ENCODE peak calls at places on chromosome X, in eight cellular contexts. O is HFFc6, F is BJ, J is mucosa of descending colon, W is LNCaP clone FGC, Y is cardiac muscle cell, P is upper lobe of left lung, X is tibial nerve. C is an unnamed sample.

GRCh38 chrX:84186603-84187358 is 1.2 kb downstream of the RPS6KA6 start:
- DNase-seq in X (no peak), J (peak), F (no peak), Y (no peak), P (no peak), O (no peak), W (no peak), C (no peak)

GRCh38 chrX:115392871-115393270 is 103.4 kb downstream of the LUZP4 start:
- DNase-seq in X (no peak), O (no peak), W (no peak), P (peak), J (no peak), Y (no peak), F (no peak), C (no peak)

GRCh38 chrX:115098897-115099296 is 81.5 kb upstream of the IL13RA2 start:
- DNase-seq in J (no peak), P (no peak), X (no peak), F (no peak), O (no peak), Y (no peak), W (no peak), C (no peak)

GRCh38 chrX:39477031-39477430 is 620.7 kb downstream of the BCOR start:
- DNase-seq in P (no peak), O (no peak), Y (no peak), F (no peak), J (no peak), X (no peak), W (no peak), C (no peak)

GRCh38 chrX:8955521-8955920 is 78.4 kb downstream of the FAM9B start:
- DNase-seq in W (no peak), P (no peak), F (no peak), X (no peak), J (no peak), O (peak), Y (no peak), C (no peak)

GRCh38 chrX:24676403-24677024 is 17.2 kb upstream of the POLA1 start:
- DNase-seq in O (no peak), Y (peak), X (no peak), P (no peak), J (no peak), W (no peak), F (no peak), C (no peak)

GRCh38 chrX:149274516-149275105 is 230.5 kb downstream of the IDS start:
- DNase-seq in W (no peak), F (no peak), J (no peak), O (no peak), X (no peak), P (no peak), Y (no peak), C (no peak)

GRCh38 chrX:149497626-149498025 is 7.5 kb downstream of the IDS start:
- DNase-seq in P (no peak), O (peak), W (no peak), J (no peak), Y (no peak), X (no peak), F (peak), C (no peak)

DNA sequence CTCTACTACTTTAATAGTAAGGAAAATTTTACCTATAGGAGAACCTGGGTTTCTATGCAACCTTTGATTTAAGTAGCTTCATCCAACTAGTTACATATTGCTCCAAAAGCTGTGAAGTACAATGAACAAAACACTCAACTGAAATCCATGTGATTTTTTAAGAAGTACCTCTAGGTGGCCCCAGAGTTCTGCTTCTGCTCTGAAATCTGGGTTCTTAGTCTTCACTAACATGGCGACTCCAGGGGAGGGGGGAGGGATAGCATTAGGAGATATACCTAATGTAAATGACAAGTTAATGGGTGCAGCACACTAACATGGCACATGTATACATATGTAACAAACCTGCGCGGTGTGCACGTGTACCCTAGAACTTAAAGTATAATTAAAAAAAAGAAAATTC is 73.4 kb upstream of the MAGEB2 start:
- DNase-seq in W (no peak), X (no peak), J (no peak), O (peak), Y (peak), P (no peak), F (no peak), C (no peak)
- TF ChIP-seq CTCF in W (no peak), X (no peak), J (no peak), O (peak), Y (peak), P (peak), F (peak), C (peak)

GRCh38 chrX:140918398-140919043 is 83.9 kb upstream of the SPANXB1 start:
- DNase-seq in F (peak), X (no peak), J (no peak), Y (peak), O (peak), W (peak), P (no peak), C (peak)
- TF ChIP-seq CTCF in F (peak), X (peak), J (no peak), Y (peak), O (peak), W (peak), P (peak), C (peak)

GRCh38 chrX:48761674-48762471 is at the start of gene GLOD5:
- DNase-seq in F (no peak), O (no peak), P (peak), J (peak), Y (peak), W (peak), X (no peak), C (no peak)
- TF ChIP-seq CTCF in F (peak), O (peak), P (peak), J (no peak), Y (no peak), W (peak), X (no peak), C (no peak)

DNA sequence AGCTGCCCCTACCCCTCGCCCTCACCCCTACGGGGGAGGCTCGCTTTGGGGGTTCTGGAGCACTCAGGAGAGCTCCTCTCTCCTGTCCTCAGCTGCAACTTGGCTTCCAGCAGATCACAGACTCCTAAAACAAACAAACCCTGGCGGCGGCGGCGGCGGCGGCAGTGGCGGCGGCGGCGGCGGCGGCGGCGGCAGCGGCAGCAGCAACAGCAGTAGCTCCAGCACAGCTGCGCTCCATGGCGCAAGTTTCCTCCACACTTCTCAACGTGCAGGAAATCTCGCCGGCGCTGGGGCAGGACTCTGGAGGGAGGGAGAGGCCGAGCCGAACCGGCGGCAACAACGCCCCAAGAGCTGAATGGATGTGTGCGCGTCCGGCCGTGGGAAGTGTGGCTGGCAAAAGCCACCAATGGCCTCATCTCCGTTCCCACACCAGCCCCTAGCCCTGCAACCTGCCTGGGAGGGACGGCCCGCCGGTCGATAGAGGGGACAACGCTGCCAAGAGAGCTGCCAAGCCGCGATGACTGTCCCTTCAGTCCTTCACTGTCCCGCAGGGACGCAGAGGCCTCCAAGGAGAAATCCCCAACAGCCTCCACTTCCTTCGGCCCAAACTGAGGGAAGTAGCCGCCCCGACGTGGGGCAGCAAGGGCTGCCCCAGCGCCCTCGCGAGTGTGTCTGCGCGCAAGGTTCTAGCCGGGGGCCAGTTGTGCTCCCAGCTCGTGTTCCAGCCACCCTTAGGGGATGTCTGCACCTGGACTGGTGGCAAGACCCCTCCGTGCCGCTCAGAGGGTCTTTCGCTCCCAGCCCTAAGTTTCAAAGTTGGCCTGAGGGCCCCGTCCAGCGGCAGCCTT is 775 bp downstream of the SHROOM4 start:
- DNase-seq in W (no peak), J (peak), X (no peak), F (no peak), P (peak), Y (peak), O (no peak), C (peak)
- TF ChIP-seq CTCF in W (no peak), J (no peak), X (no peak), F (no peak), P (peak), Y (no peak), O (no peak), C (no peak)

GRCh38 chrX:88136328-88136727 is 610.7 kb upstream of the CPXCR1 start:
- DNase-seq in F (no peak), J (no peak), Y (peak), X (no peak), W (no peak), P (no peak), O (no peak), C (no peak)

DNA sequence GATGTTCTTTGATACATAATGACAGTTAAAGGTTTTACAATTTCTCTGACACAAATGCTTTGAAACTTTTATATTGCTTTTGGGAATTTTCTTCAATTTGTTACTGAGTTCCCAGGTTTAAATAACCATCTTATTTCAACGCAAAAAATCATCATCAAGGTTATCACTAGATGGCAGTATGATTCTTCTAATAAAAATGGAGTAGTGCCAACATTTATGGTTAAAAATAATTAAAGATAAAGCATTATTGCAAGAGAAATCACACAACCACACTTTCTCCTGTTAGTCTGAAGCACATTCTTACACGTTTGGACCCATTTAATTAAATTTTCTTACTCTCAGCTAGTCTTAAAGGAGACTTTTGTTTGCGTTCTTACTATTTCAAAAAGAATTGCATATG is 611.3 kb upstream of the CPXCR1 start:
- DNase-seq in W (no peak), F (no peak), O (no peak), J (no peak), X (no peak), Y (peak), P (no peak), C (no peak)
- TF ChIP-seq CTCF in W (peak), F (no peak), O (peak), J (no peak), X (no peak), Y (no peak), P (no peak), C (peak)

DNA sequence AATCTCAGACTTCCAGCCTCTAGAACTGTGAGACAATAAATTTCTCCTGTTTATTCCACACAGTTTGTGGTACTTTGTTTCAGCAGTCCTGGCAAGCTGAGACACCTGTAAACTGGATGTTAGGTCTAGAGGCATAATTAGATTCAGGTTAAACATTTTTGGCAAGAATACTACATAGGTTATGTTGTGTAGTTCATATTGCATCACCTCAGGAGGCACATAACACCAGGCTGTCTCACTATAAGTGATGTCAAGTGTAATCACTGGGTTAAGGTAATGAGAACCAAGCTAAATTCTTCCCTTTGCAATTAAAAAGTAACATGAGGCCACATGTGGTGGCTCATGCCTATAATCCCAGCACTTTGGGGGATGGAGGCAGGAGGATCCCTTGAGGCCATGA is 214.2 kb downstream of the ZNF674 start:
- DNase-seq in O (no peak), W (no peak), J (no peak), X (no peak), P (no peak), Y (no peak), F (no peak), C (no peak)
- TF ChIP-seq CTCF in O (no peak), W (no peak), J (no peak), X (no peak), P (no peak), Y (no peak), F (no peak), C (no peak)

DNA sequence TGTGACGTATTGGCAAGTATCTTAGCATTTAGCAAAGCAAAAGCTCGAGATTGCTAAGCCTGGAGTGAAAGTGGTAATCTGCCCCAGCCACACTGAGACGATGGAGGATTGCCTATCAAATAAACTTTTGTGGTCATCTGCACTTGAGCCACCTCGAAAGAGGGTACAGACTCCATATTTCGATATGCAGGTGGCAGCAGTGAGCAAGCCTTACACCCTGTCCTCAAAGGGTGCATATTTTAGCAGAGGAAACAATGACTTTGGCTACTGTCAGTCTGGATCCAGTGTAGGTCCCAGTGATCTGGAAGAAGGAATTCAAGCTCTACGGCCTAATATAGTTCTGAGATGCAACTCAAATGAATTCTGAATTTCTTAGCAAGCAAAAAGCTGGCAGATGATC is 153.9 kb downstream of the ATG4A start:
- DNase-seq in Y (no peak), W (no peak), F (no peak), X (no peak), O (no peak), J (no peak), P (no peak), C (no peak)
- TF ChIP-seq CTCF in Y (no peak), W (no peak), F (no peak), X (no peak), O (peak), J (no peak), P (no peak), C (no peak)

GRCh38 chrX:154308108-154308946 is 12.7 kb downstream of the TKTL1 start:
- DNase-seq in F (no peak), P (peak), J (peak), X (peak), W (no peak), O (peak), Y (peak), C (peak)
- TF ChIP-seq CTCF in F (peak), P (peak), J (peak), X (peak), W (peak), O (peak), Y (peak), C (peak)

GRCh38 chrX:41558531-41558930 is 111.4 kb downstream of the NYX start:
- DNase-seq in Y (peak), P (no peak), X (no peak), W (no peak), O (no peak), J (no peak), F (no peak), C (no peak)
- TF ChIP-seq CTCF in Y (peak), P (peak), X (peak), W (peak), O (peak), J (no peak), F (peak), C (peak)